ENCODE peak calls at places on chromosomes 4 and X, in ten cellular contexts. J is NT2/D1; W is ascending aorta; U is GM23248; Z is heart right ventricle; S is stomach; H is H9; C is mesenchymal stem cell; M is BE2C; L is naive thymus-derived CD4-positive, alpha-beta T cell. Q is an unnamed sample.

GRCh38 chrX:100673397-100673953 is 29.5 kb downstream of the SRPX2 start:
- DNase-seq in W (no peak), H (no peak), L (no peak), J (no peak), U (peak; percentile 74), C (peak; percentile 57), M (no peak), S (no peak), Z (no peak), Q (no peak)

GRCh38 chr4:136680271-136680670 is 852.0 kb downstream of the PCDH18 start:
- DNase-seq in S (no peak), C (peak; percentile 62), L (no peak), W (no peak), Z (no peak), U (no peak), H (no peak), J (no peak), M (peak; percentile 85), Q (no peak)

GRCh38 chr4:164012396-164013027 is 518.0 kb downstream of the TMA16 start:
- DNase-seq in W (no peak), L (no peak), M (peak; percentile 5), H (peak; percentile 71), S (peak; percentile 48), C (peak; percentile 39), J (peak; percentile 48), U (no peak), Z (no peak), Q (peak; percentile 84)

GRCh38 chr4:68175562-68176155 is 46.0 kb upstream of the TMPRSS11F start:
- DNase-seq in C (peak; percentile 60), Z (peak; percentile 16), S (no peak), L (peak; percentile 20), H (peak; percentile 28), J (peak; percentile 28), M (peak; percentile 52), U (peak; percentile 71), W (no peak), Q (peak; percentile 87)

GRCh38 chr4:165489786-165490185 is 111.0 kb downstream of the CPE start:
- DNase-seq in M (no peak), C (no peak), W (no peak), J (no peak), S (no peak), Z (no peak), H (no peak), U (peak; percentile 39), L (no peak), Q (no peak)

GRCh38 chr4:139734201-139734874 is 68.7 kb downstream of the MGST2 start:
- DNase-seq in Z (no peak), U (peak; percentile 78), L (no peak), S (no peak), H (no peak), W (no peak), M (no peak), J (no peak), C (peak; percentile 94), Q (no peak)

GRCh38 chr4:40283968-40284367 is 51.2 kb upstream of the CHRNA9 start:
- DNase-seq in W (no peak), S (no peak), U (peak; percentile 49), H (no peak), C (no peak), M (no peak), L (peak; percentile 93), Z (no peak), J (no peak), Q (peak; percentile 47)

GRCh38 chrX:103330601-103331397 is 760 bp downstream of the TCEAL7 start:
- DNase-seq in U (peak; percentile 20), C (peak; percentile 2), S (no peak), J (peak; percentile 35), L (no peak), Z (no peak), M (no peak), H (peak; percentile 71), W (no peak), Q (peak; percentile 64)

GRCh38 chr4:145735330-145735638 is 55.3 kb downstream of the C4orf51 start:
- DNase-seq in L (no peak), M (no peak), J (no peak), U (peak; percentile 97), W (no peak), Z (no peak), S (no peak), C (peak; percentile 91), H (no peak), Q (peak; percentile 26)

GRCh38 chr4:73883306-73883705 is 14.1 kb downstream of the CXCL1 start:
- DNase-seq in H (no peak), W (no peak), J (no peak), M (no peak), Z (no peak), U (peak; percentile 77), L (no peak), C (peak; percentile 38), S (no peak), Q (no peak)

GRCh38 chr4:54228563-54229501 is at the start of gene PDGFRA:
- DNase-seq in W (no peak), H (peak; percentile 33), S (no peak), M (no peak), U (peak; percentile 85), Z (peak; percentile 66), J (no peak), C (peak; percentile 96), L (no peak), Q (peak; percentile 71)
- H3K27me3 ChIP-seq in W (no peaks in the 10 kb centered on the region), H (peaks cover 77% of the 10 kb centered on the region), S (peaks cover 26% of the 10 kb centered on the region), M (peaks cover 43% of the 10 kb centered on the region), U (no peaks in the 10 kb centered on the region), Z (peaks cover 89% of the 10 kb centered on the region), J (peaks cover 89% of the 10 kb centered on the region), C (no peaks in the 10 kb centered on the region), L (peaks cover 5% of the 10 kb centered on the region), Q (peaks cover 95% of the 10 kb centered on the region)

DNA sequence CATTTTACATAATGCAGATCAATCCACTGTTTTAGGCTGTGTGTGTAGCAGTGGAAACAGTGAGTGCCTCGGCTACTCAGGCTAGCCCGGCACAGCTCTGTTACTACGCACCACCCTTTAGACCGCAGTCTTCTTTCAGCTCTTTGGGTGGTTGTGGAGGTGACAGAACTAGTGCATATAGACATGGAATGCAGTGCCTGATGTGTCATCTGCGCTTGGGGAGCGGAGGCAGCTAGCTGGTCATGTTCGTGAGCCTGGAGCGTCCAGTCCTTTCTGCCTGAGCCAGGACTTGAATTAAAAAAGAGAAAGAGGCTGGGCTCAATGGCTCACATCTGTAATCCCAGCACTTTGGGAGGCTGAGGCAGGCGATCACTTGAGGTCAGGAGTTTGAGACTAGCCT is 4.8 kb downstream of the TBC1D14 start:
- DNase-seq in J (no peak), L (no peak), Z (no peak), C (peak; percentile 62), M (no peak), S (no peak), W (no peak), H (no peak), U (no peak), Q (no peak)
- H3K4me1 ChIP-seq in J (peaks cover 21% of the 10 kb centered on the region), L (peaks cover 44% of the 10 kb centered on the region), Z (peaks cover 68% of the 10 kb centered on the region), C (peaks cover 36% of the 10 kb centered on the region), M (peaks cover 15% of the 10 kb centered on the region), S (peaks cover 64% of the 10 kb centered on the region), W (no peaks in the 10 kb centered on the region), H (peaks cover 5% of the 10 kb centered on the region), U (peaks cover 4% of the 10 kb centered on the region), Q (peaks cover 11% of the 10 kb centered on the region)

GRCh38 chrX:145821291-145821897 is 3.8 kb downstream of the SLITRK2 start:
- DNase-seq in Z (no peak), M (no peak), U (no peak), J (no peak), L (no peak), H (peak; percentile 71), S (no peak), W (no peak), C (no peak), Q (peak; percentile 69)

GRCh38 chrX:145821898-145822567 is 4.4 kb downstream of the SLITRK2 start:
- DNase-seq in S (no peak), Z (no peak), U (no peak), M (no peak), W (no peak), C (no peak), L (no peak), H (no peak), J (no peak), Q (peak; percentile 8)

GRCh38 chrX:145818522-145819075 is 970 bp downstream of the SLITRK2 start:
- DNase-seq in H (no peak), W (no peak), Z (no peak), S (no peak), M (no peak), U (no peak), J (no peak), L (no peak), C (no peak), Q (no peak)

GRCh38 chrX:145823132-145823531 is 5.5 kb downstream of the SLITRK2 start:
- DNase-seq in Z (no peak), W (no peak), H (no peak), U (no peak), L (no peak), S (no peak), J (no peak), C (no peak), M (no peak), Q (no peak)

GRCh38 chrX:145820825-145821224 is 3.2 kb downstream of the SLITRK2 start:
- DNase-seq in M (no peak), H (no peak), U (no peak), W (no peak), C (no peak), Z (no peak), J (no peak), L (no peak), S (no peak), Q (no peak)
- H3K27me3 ChIP-seq in M (no peaks in the 10 kb centered on the region), H (peaks cover 59% of the 10 kb centered on the region), U (no peaks in the 10 kb centered on the region), W (no peaks in the 10 kb centered on the region), C (peaks cover 43% of the 10 kb centered on the region), Z (peaks cover 40% of the 10 kb centered on the region), J (peaks cover 57% of the 10 kb centered on the region), L (no peaks in the 10 kb centered on the region), S (no peaks in the 10 kb centered on the region), Q (peaks cover 87% of the 10 kb centered on the region)

GRCh38 chr4:118755438-118756226 is 70.4 kb downstream of the METTL14 start:
- DNase-seq in Z (no peak), M (no peak), L (no peak), H (no peak), J (no peak), U (no peak), W (no peak), S (no peak), C (no peak), Q (no peak)
- H3K4me1 ChIP-seq in Z (peaks cover 98% of the 10 kb centered on the region), M (peaks cover 46% of the 10 kb centered on the region), L (no peaks in the 10 kb centered on the region), H (no peaks in the 10 kb centered on the region), J (no peaks in the 10 kb centered on the region), U (peaks cover 83% of the 10 kb centered on the region), W (peaks cover 16% of the 10 kb centered on the region), S (peaks cover 17% of the 10 kb centered on the region), C (no peaks in the 10 kb centered on the region), Q (peaks cover 10% of the 10 kb centered on the region)